ENCODE peak calls at places on chromosomes 16 and 17, in six cellular contexts. C, M, G, F, V and Q are unnamed samples.
A peak's percentile ranks its signal among the peaks of the same experiment; 100 is the strongest.

GRCh38 chr17:20270336-20270735 is 197.0 kb downstream of the LGALS9B start:
- DNase-seq in G (no peak), M (no peak), V (no peak), F (no peak), C (no peak), Q (no peak)

GRCh38 chr16:23941963-23942564 is 106.3 kb downstream of the PRKCB start:
- DNase-seq in V (no peak), F (no peak), G (no peak), M (no peak), C (no peak), Q (peak; percentile 28)

GRCh38 chr17:68349157-68349556 is 57.9 kb downstream of the ARSG start:
- DNase-seq in G (no peak), V (no peak), M (peak; percentile 43), F (peak; percentile 27), C (no peak), Q (no peak)

GRCh38 chr17:39001703-39002637 is 34.8 kb upstream of the FBXO47 start:
- DNase-seq in C (peak; percentile 29), F (no peak), V (no peak), M (no peak), G (no peak), Q (peak; percentile 94)

GRCh38 chr17:82228842-82229685 is at the start of gene SLC16A3:
- DNase-seq in G (peak; percentile 68), M (no peak), V (no peak), C (no peak), F (no peak), Q (peak; percentile 69)

GRCh38 chr17:37813753-37814152 is 68.9 kb upstream of the HNF1B start:
- DNase-seq in C (no peak), M (no peak), G (no peak), V (no peak), F (no peak), Q (no peak)

GRCh38 chr17:31798205-31798724 is 60.8 kb downstream of the COPRS start:
- DNase-seq in G (no peak), C (no peak), F (peak; percentile 77), M (no peak), V (no peak), Q (no peak)

GRCh38 chr16:89723279-89724250 is 2.2 kb downstream of the ZNF276 start:
- DNase-seq in V (no peak), M (no peak), C (no peak), F (no peak), G (no peak), Q (no peak)

GRCh38 chr17:73711184-73711583 is 66.9 kb upstream of the SDK2 start:
- DNase-seq in C (no peak), G (no peak), V (no peak), F (no peak), M (peak; percentile 12), Q (no peak)

GRCh38 chr16:16143941-16144340 is 79.4 kb downstream of the ABCC6 start:
- DNase-seq in G (no peak), M (no peak), C (peak; percentile 67), F (no peak), V (no peak), Q (no peak)

GRCh38 chr17:76331083-76331482 is 22.6 kb downstream of the PRPSAP1 start:
- DNase-seq in G (no peak), M (no peak), F (no peak), C (no peak), V (no peak), Q (peak; percentile 72)

GRCh38 chr17:45895969-45896793 is 1.8 kb downstream of the MAPT start:
- DNase-seq in M (no peak), V (no peak), G (peak; percentile 60), C (no peak), F (no peak), Q (no peak)

GRCh38 chr17:56313201-56313600 is 159.9 kb downstream of the ANKFN1 start:
- DNase-seq in M (no peak), C (no peak), F (no peak), G (no peak), V (no peak), Q (no peak)

GRCh38 chr16:62050793-62051192 is 14.6 kb upstream of the CDH8 start:
- DNase-seq in G (no peak), V (no peak), M (no peak), F (no peak), C (no peak), Q (no peak)

GRCh38 chr17:66464921-66465320 is 162.5 kb downstream of the PRKCA start:
- DNase-seq in C (no peak), V (no peak), G (no peak), F (no peak), M (no peak), Q (no peak)

GRCh38 chr17:57911834-57912673 is 43.2 kb downstream of the CUEDC1 start:
- DNase-seq in F (peak; percentile 86), V (peak; percentile 87), M (no peak), C (no peak), G (no peak), Q (no peak)

GRCh38 chr17:30170415-30170987 is 53.9 kb downstream of the NSRP1 start:
- DNase-seq in F (no peak), V (no peak), C (no peak), G (no peak), M (no peak), Q (no peak)

GRCh38 chr16:1066584-1067172 is 5.9 kb upstream of the SSTR5 start:
- DNase-seq in F (no peak), M (no peak), G (no peak), C (no peak), V (no peak), Q (no peak)

GRCh38 chr17:77491921-77492445 is 351.2 kb downstream of the SEC14L1 start:
- DNase-seq in C (no peak), V (no peak), M (no peak), G (no peak), F (no peak), Q (no peak)

GRCh38 chr16:11090947-11091785 is 146.8 kb downstream of the CLEC16A start:
- DNase-seq in C (no peak), M (no peak), F (no peak), V (no peak), G (no peak), Q (no peak)
- TF ChIP-seq JUND in C (no peak), M (no peak), F (no peak), V (no peak), G (no peak), Q (no peak)

DNA sequence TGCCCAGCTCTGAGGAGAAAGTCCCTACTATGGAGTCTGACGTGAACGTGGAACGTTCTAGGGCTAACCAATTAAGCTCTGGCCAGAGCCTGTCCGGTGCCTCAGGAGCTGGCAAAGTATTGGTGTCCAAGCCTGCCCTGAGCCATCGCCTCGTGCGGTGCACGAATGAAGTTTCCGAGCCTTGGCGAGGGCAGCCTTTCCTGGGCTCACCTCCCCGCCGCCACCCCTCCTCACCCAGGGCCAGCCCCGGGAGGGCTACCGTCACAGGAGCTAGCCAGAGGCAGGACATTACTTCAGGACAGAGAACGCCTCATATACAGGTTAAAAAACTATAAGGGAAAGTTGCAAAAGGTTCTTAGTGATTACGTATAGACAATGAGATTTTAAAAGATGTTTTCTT is 23.6 kb upstream of the TRAP1 start:
- DNase-seq in C (no peak), M (no peak), F (no peak), G (no peak), V (no peak), Q (no peak)
- TF ChIP-seq JUND in C (no peak), M (no peak), F (no peak), G (no peak), V (no peak), Q (no peak)

GRCh38 chr17:6040473-6040872 is 29.7 kb upstream of the WSCD1 start:
- DNase-seq in V (no peak), G (no peak), F (no peak), M (no peak), C (no peak), Q (no peak)

GRCh38 chr17:6045621-6046357 is 24.4 kb upstream of the WSCD1 start:
- DNase-seq in C (no peak), M (no peak), V (no peak), F (no peak), G (no peak), Q (no peak)

GRCh38 chr17:6041261-6041660 is 28.9 kb upstream of the WSCD1 start:
- DNase-seq in F (no peak), V (no peak), M (no peak), G (no peak), C (no peak), Q (no peak)

GRCh38 chr17:6044261-6044660 is 25.9 kb upstream of the WSCD1 start:
- DNase-seq in F (no peak), M (no peak), C (no peak), G (no peak), V (no peak), Q (no peak)

GRCh38 chr17:6043405-6043804 is 26.8 kb upstream of the WSCD1 start:
- DNase-seq in G (no peak), V (no peak), C (no peak), F (no peak), M (no peak), Q (no peak)
- TF ChIP-seq JUND in G (no peak), V (no peak), C (no peak), F (no peak), M (no peak), Q (no peak)

GRCh38 chr17:47204722-47205418 is 4.3 kb upstream of the MYL4 start:
- DNase-seq in M (peak; percentile 77), C (no peak), G (no peak), V (no peak), F (no peak), Q (no peak)
- TF ChIP-seq JUND in M (no peak), C (peak; percentile 8), G (no peak), V (no peak), F (no peak), Q (no peak)

GRCh38 chr16:70661918-70662641 is 15.7 kb downstream of the IL34 start:
- DNase-seq in G (no peak), V (no peak), M (no peak), F (no peak), C (no peak), Q (no peak)
- TF ChIP-seq JUND in G (no peak), V (no peak), M (no peak), F (peak; percentile 32), C (no peak), Q (no peak)

GRCh38 chr16:86050111-86050510 is 151.1 kb downstream of the IRF8 start:
- DNase-seq in G (no peak), C (no peak), M (no peak), F (no peak), V (no peak), Q (no peak)

GRCh38 chr16:86051376-86052114 is 152.6 kb downstream of the IRF8 start:
- DNase-seq in C (no peak), V (no peak), G (no peak), M (no peak), F (no peak), Q (no peak)

GRCh38 chr16:86050591-86051375 is 151.8 kb downstream of the IRF8 start:
- DNase-seq in F (no peak), V (no peak), C (no peak), G (no peak), M (no peak), Q (no peak)

GRCh38 chr16:86052926-86053325 is 154.0 kb downstream of the IRF8 start:
- DNase-seq in C (no peak), V (no peak), F (no peak), M (no peak), G (no peak), Q (no peak)

GRCh38 chr16:86052115-86052670 is 153.2 kb downstream of the IRF8 start:
- DNase-seq in C (no peak), M (no peak), F (no peak), G (no peak), V (no peak), Q (no peak)
- TF ChIP-seq JUND in C (no peak), M (no peak), F (no peak), G (no peak), V (no peak), Q (no peak)

GRCh38 chr17:7684856-7685532 is 2.3 kb downstream of the TP53 start:
- DNase-seq in G (no peak), V (no peak), C (no peak), F (no peak), M (no peak), Q (no peak)
- TF ChIP-seq JUND in G (no peak), V (no peak), C (no peak), F (no peak), M (no peak), Q (no peak)